ENCODE peak calls at places on chromosomes 1 and 21, in four cellular contexts. One of them, this sample, is unnamed.

GRCh38 chr1:168387781-168388760 is 107.4 kb downstream of the TBX19 start:
- DNase-seq in Peyer's patch: no peak
- DNase-seq in mammary epithelial cell: no peak
- DNase-seq in left ventricle myocardium inferior: no peak
- DNase-seq in this sample: no peak

GRCh38 chr21:25735895-25736597 is 1.3 kb downstream of the GABPA start:
- DNase-seq in Peyer's patch: no peak
- DNase-seq in left ventricle myocardium inferior: no peak
- DNase-seq in mammary epithelial cell: peak
- DNase-seq in this sample: no peak

GRCh38 chr1:76294470-76295194 is 220.1 kb downstream of the ST6GALNAC3 start:
- DNase-seq in Peyer's patch: no peak
- DNase-seq in mammary epithelial cell: no peak
- DNase-seq in left ventricle myocardium inferior: no peak
- DNase-seq in this sample: no peak

GRCh38 chr1:25586181-25586588 is 30.4 kb upstream of the MAN1C1 start:
- DNase-seq in mammary epithelial cell: no peak
- DNase-seq in left ventricle myocardium inferior: no peak
- DNase-seq in Peyer's patch: no peak
- DNase-seq in this sample: no peak

GRCh38 chr1:113860891-113861290 is 10.6 kb downstream of the PTPN22 start:
- DNase-seq in left ventricle myocardium inferior: no peak
- DNase-seq in mammary epithelial cell: peak
- DNase-seq in Peyer's patch: no peak
- DNase-seq in this sample: no peak

GRCh38 chr1:35717911-35718476 is 690 bp downstream of the C1orf216 start:
- DNase-seq in mammary epithelial cell: peak
- DNase-seq in left ventricle myocardium inferior: peak
- DNase-seq in Peyer's patch: no peak
- DNase-seq in this sample: no peak

GRCh38 chr1:236066054-236066453 is 1.2 kb upstream of the NID1 start:
- DNase-seq in Peyer's patch: no peak
- DNase-seq in left ventricle myocardium inferior: no peak
- DNase-seq in mammary epithelial cell: no peak
- DNase-seq in this sample: no peak

GRCh38 chr1:48532976-48533375 is 61.0 kb upstream of the SPATA6 start:
- DNase-seq in mammary epithelial cell: no peak
- DNase-seq in left ventricle myocardium inferior: no peak
- DNase-seq in Peyer's patch: no peak
- DNase-seq in this sample: no peak

DNA sequence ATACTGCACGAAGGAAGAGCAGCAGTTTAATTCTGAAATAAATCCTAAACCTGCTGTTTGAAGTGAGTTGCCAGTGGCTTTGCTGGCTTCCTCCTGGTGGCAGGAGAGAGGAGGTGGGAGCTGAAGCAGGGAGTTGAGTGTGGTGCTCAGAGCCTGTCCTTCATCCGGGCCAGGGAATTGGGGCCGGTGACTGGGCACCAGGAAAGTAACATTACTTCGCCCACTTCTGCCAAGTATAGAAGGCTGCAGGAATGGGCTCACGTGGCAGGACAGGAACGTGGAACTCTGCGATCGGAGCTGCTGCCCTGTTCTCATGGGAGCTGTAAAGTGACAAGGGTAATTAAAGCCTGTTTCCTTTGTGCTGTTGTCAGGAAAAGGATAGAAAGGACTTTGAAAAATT is 8.7 kb downstream of the TOR3A start:
- DNase-seq in Peyer's patch: no peak
- DNase-seq in left ventricle myocardium inferior: no peak
- DNase-seq in mammary epithelial cell: no peak
- DNase-seq in this sample: no peak
- TF ChIP-seq CTCF in Peyer's patch: no peak
- TF ChIP-seq CTCF in left ventricle myocardium inferior: peak
- TF ChIP-seq CTCF in mammary epithelial cell: no peak
- TF ChIP-seq CTCF in this sample: peak

GRCh38 chr1:178739285-178740045 is 14.4 kb downstream of the RALGPS2 start:
- DNase-seq in left ventricle myocardium inferior: no peak
- DNase-seq in Peyer's patch: no peak
- DNase-seq in mammary epithelial cell: peak
- DNase-seq in this sample: no peak

GRCh38 chr1:178738780-178739179 is 13.7 kb downstream of the RALGPS2 start:
- DNase-seq in Peyer's patch: no peak
- DNase-seq in left ventricle myocardium inferior: no peak
- DNase-seq in mammary epithelial cell: no peak
- DNase-seq in this sample: no peak

DNA sequence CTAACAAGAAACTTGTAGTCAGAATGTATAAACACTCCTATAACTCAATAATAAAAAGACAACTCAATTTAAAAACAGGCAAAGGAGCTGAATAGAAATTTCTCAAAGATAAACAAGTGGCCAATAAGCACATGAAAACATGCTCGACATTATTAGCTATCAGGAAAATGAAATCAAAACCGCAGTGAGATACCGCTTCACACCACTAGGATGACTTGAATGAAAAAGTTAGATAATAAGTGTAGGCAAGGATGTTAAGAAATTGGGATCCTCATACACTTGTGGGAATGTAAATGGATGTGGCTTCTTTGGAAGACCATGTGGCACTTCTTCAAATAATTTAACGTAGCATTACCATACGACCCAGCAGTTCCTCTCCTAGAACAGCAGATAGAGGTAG is 8.9 kb downstream of the RALGPS2 start:
- DNase-seq in Peyer's patch: no peak
- DNase-seq in left ventricle myocardium inferior: no peak
- DNase-seq in mammary epithelial cell: no peak
- DNase-seq in this sample: no peak
- TF ChIP-seq CTCF in Peyer's patch: peak
- TF ChIP-seq CTCF in left ventricle myocardium inferior: peak
- TF ChIP-seq CTCF in mammary epithelial cell: peak
- TF ChIP-seq CTCF in this sample: peak

GRCh38 chr1:44239961-44240371 is 26.7 kb downstream of the DMAP1 start:
- DNase-seq in Peyer's patch: no peak
- DNase-seq in mammary epithelial cell: no peak
- DNase-seq in left ventricle myocardium inferior: peak
- DNase-seq in this sample: no peak

GRCh38 chr1:44237721-44238457 is 24.6 kb downstream of the DMAP1 start:
- DNase-seq in mammary epithelial cell: no peak
- DNase-seq in Peyer's patch: peak
- DNase-seq in left ventricle myocardium inferior: no peak
- DNase-seq in this sample: peak

GRCh38 chr1:44240802-44241671 is 27.8 kb downstream of the DMAP1 start:
- DNase-seq in left ventricle myocardium inferior: no peak
- DNase-seq in Peyer's patch: no peak
- DNase-seq in mammary epithelial cell: no peak
- DNase-seq in this sample: no peak

GRCh38 chr1:44238651-44239050 is 25.4 kb downstream of the DMAP1 start:
- DNase-seq in Peyer's patch: no peak
- DNase-seq in mammary epithelial cell: no peak
- DNase-seq in left ventricle myocardium inferior: no peak
- DNase-seq in this sample: no peak

DNA sequence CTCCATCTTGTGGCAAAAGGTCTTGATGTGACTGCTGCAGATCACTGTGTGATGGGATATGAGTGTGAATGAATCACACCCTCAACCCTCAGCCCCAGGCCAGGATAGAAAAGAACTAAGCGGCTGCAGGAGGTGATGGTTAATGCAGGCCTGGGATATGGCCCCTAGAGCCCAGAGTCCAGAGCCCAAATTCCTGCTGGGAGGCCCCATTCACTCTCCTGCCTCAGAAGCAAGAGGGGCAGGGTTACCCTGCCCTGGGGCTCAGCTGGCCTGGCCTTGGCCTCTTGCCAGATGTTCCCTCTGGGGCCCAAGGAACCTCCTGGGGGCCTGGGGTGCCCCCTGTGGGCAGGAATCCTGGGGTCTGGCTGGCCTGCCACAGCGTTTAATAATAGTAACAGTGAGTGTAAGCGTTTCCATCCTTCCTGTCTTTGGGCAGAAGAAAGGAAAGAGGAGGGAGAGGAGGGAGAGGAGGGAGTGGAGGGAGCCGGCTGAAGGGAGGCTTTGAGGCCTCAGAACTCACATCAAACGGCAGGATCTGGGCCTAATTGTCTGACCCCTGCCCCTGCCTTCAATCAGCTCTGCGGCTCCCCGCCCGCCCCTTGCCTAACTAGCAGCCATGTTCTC is 26.2 kb downstream of the DMAP1 start:
- DNase-seq in left ventricle myocardium inferior: no peak
- DNase-seq in Peyer's patch: no peak
- DNase-seq in mammary epithelial cell: peak
- DNase-seq in this sample: no peak
- TF ChIP-seq CTCF in left ventricle myocardium inferior: peak
- TF ChIP-seq CTCF in Peyer's patch: no peak
- TF ChIP-seq CTCF in mammary epithelial cell: no peak
- TF ChIP-seq CTCF in this sample: peak

GRCh38 chr1:232168513-232168912 is 461.4 kb downstream of the SIPA1L2 start:
- DNase-seq in left ventricle myocardium inferior: no peak
- DNase-seq in Peyer's patch: no peak
- DNase-seq in mammary epithelial cell: no peak
- DNase-seq in this sample: no peak

GRCh38 chr1:232174306-232174705 is 455.6 kb downstream of the SIPA1L2 start:
- DNase-seq in Peyer's patch: no peak
- DNase-seq in mammary epithelial cell: no peak
- DNase-seq in left ventricle myocardium inferior: no peak
- DNase-seq in this sample: no peak

GRCh38 chr1:232172556-232172955 is 457.4 kb downstream of the SIPA1L2 start:
- DNase-seq in mammary epithelial cell: no peak
- DNase-seq in Peyer's patch: no peak
- DNase-seq in left ventricle myocardium inferior: no peak
- DNase-seq in this sample: no peak

GRCh38 chr1:232169436-232169835 is 460.5 kb downstream of the SIPA1L2 start:
- DNase-seq in mammary epithelial cell: no peak
- DNase-seq in left ventricle myocardium inferior: no peak
- DNase-seq in Peyer's patch: no peak
- DNase-seq in this sample: no peak

DNA sequence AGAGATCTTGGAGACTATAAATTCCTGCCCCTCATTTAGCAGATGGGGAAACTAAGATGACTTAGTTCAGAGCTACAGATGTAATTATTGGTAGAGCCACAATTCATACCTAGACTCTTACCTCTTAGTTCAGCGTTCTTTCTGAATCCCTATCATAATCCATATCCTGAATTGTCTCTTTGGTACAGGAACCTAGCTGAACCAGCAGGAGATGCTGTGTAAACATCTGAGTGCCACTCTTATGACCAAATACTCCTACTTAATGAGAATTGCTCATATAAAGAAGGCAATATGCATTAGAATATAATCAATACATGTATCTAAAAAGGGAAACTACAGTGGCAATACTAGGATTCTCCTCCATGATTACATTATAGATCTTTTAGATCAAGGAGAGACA is 459.0 kb downstream of the SIPA1L2 start:
- DNase-seq in left ventricle myocardium inferior: no peak
- DNase-seq in mammary epithelial cell: no peak
- DNase-seq in Peyer's patch: no peak
- DNase-seq in this sample: no peak
- TF ChIP-seq CTCF in left ventricle myocardium inferior: no peak
- TF ChIP-seq CTCF in mammary epithelial cell: peak
- TF ChIP-seq CTCF in Peyer's patch: peak
- TF ChIP-seq CTCF in this sample: no peak

GRCh38 chr21:46634966-46635323 is 529 bp upstream of the PRMT2 start:
- DNase-seq in left ventricle myocardium inferior: no peak
- DNase-seq in mammary epithelial cell: peak
- DNase-seq in Peyer's patch: peak
- DNase-seq in this sample: no peak
- TF ChIP-seq CTCF in left ventricle myocardium inferior: peak
- TF ChIP-seq CTCF in mammary epithelial cell: no peak
- TF ChIP-seq CTCF in Peyer's patch: no peak
- TF ChIP-seq CTCF in this sample: peak

GRCh38 chr1:1891349-1892078 is 627 bp upstream of the GNB1 start:
- DNase-seq in mammary epithelial cell: peak
- DNase-seq in Peyer's patch: peak
- DNase-seq in left ventricle myocardium inferior: peak
- DNase-seq in this sample: peak
- TF ChIP-seq CTCF in mammary epithelial cell: no peak
- TF ChIP-seq CTCF in Peyer's patch: no peak
- TF ChIP-seq CTCF in left ventricle myocardium inferior: no peak
- TF ChIP-seq CTCF in this sample: no peak

GRCh38 chr1:65687435-65688214 is 105.1 kb upstream of the PDE4B start:
- DNase-seq in left ventricle myocardium inferior: peak
- DNase-seq in mammary epithelial cell: peak
- DNase-seq in Peyer's patch: peak
- DNase-seq in this sample: peak
- TF ChIP-seq CTCF in left ventricle myocardium inferior: peak
- TF ChIP-seq CTCF in mammary epithelial cell: peak
- TF ChIP-seq CTCF in Peyer's patch: peak
- TF ChIP-seq CTCF in this sample: peak

DNA sequence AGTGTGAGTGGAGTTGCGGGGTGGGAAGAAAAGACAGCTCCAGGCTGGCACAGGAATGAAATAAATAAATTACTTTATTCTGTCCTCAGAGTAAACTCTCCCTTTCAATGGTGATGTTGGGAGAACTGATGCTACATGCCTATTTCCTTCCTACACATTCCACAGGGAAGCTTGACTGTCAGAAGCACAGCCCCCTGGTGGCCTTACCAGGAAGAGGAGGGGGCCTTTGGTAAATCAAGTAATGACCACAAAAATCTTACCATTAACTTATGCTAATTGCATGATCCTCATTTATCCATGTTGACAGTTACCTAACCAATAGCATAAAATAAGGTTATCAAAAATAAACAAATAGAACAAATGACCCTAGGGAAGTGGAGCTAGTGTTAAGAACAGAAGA is 605.0 kb upstream of the PKN2 start:
- DNase-seq in Peyer's patch: no peak
- DNase-seq in mammary epithelial cell: no peak
- DNase-seq in left ventricle myocardium inferior: no peak
- DNase-seq in this sample: no peak
- TF ChIP-seq CTCF in Peyer's patch: no peak
- TF ChIP-seq CTCF in mammary epithelial cell: peak
- TF ChIP-seq CTCF in left ventricle myocardium inferior: peak
- TF ChIP-seq CTCF in this sample: peak

This sample was measured in progenitor cell of endocrine pancreas.